ENCODE peak calls at places on chromosomes 4 and X, in six cellular contexts. One of them, this sample, is unnamed.

GRCh38 chr4:57425610-57426009 is 315.4 kb upstream of the IGFBP7 start:
- DNase-seq in M059J: peak
- DNase-seq in ELF-1: no peak
- DNase-seq in ACHN: no peak
- DNase-seq in T-helper 9 cell: no peak
- DNase-seq in iPS-NIHi11: no peak
- DNase-seq in this sample: peak

GRCh38 chr4:80360102-80360501 is 24.6 kb downstream of the CFAP299 start:
- DNase-seq in T-helper 9 cell: no peak
- DNase-seq in ACHN: no peak
- DNase-seq in iPS-NIHi11: no peak
- DNase-seq in ELF-1: no peak
- DNase-seq in M059J: no peak
- DNase-seq in this sample: no peak

GRCh38 chr4:128757712-128758111 is 51.8 kb upstream of the JADE1 start:
- DNase-seq in T-helper 9 cell: no peak
- DNase-seq in M059J: peak
- DNase-seq in ELF-1: peak
- DNase-seq in ACHN: no peak
- DNase-seq in iPS-NIHi11: peak
- DNase-seq in this sample: no peak

GRCh38 chr4:152938237-152938969 is 2.3 kb downstream of the FHDC1 start:
- DNase-seq in M059J: peak
- DNase-seq in T-helper 9 cell: no peak
- DNase-seq in ELF-1: no peak
- DNase-seq in iPS-NIHi11: no peak
- DNase-seq in ACHN: no peak
- DNase-seq in this sample: no peak

GRCh38 chr4:168859888-168860694 is 150.0 kb downstream of the CBR4 start:
- DNase-seq in M059J: peak
- DNase-seq in ACHN: peak
- DNase-seq in T-helper 9 cell: no peak
- DNase-seq in ELF-1: no peak
- DNase-seq in iPS-NIHi11: no peak
- DNase-seq in this sample: peak

GRCh38 chrX:78655642-78656041 is 3.5 kb downstream of the RTL3 start:
- DNase-seq in M059J: no peak
- DNase-seq in T-helper 9 cell: no peak
- DNase-seq in ELF-1: no peak
- DNase-seq in ACHN: no peak
- DNase-seq in iPS-NIHi11: no peak
- DNase-seq in this sample: no peak

GRCh38 chrX:97639526-97639925 is 755.8 kb downstream of the RPA4 start:
- DNase-seq in M059J: no peak
- DNase-seq in T-helper 9 cell: no peak
- DNase-seq in iPS-NIHi11: peak
- DNase-seq in ACHN: no peak
- DNase-seq in ELF-1: peak
- DNase-seq in this sample: no peak

GRCh38 chr4:169225812-169226211 is 44.9 kb downstream of the SH3RF1 start:
- DNase-seq in M059J: peak
- DNase-seq in iPS-NIHi11: no peak
- DNase-seq in ACHN: peak
- DNase-seq in T-helper 9 cell: no peak
- DNase-seq in ELF-1: no peak
- DNase-seq in this sample: peak

GRCh38 chrX:68072016-68072415 is 361.3 kb downstream of the OPHN1 start:
- DNase-seq in T-helper 9 cell: no peak
- DNase-seq in M059J: peak
- DNase-seq in ACHN: no peak
- DNase-seq in iPS-NIHi11: no peak
- DNase-seq in ELF-1: no peak
- DNase-seq in this sample: no peak

GRCh38 chrX:7950865-7951264 is 23.7 kb upstream of the PNPLA4 start:
- DNase-seq in T-helper 9 cell: no peak
- DNase-seq in iPS-NIHi11: no peak
- DNase-seq in ELF-1: no peak
- DNase-seq in M059J: no peak
- DNase-seq in ACHN: no peak
- DNase-seq in this sample: no peak

GRCh38 chr4:121728798-121729226 is 32.0 kb upstream of the ANXA5 start:
- DNase-seq in ACHN: peak
- DNase-seq in T-helper 9 cell: no peak
- DNase-seq in iPS-NIHi11: no peak
- DNase-seq in M059J: peak
- DNase-seq in ELF-1: no peak
- DNase-seq in this sample: peak

GRCh38 chr4:15982833-15983528 is 20.0 kb upstream of the FGFBP2 start:
- DNase-seq in T-helper 9 cell: no peak
- DNase-seq in ELF-1: no peak
- DNase-seq in M059J: no peak
- DNase-seq in ACHN: no peak
- DNase-seq in iPS-NIHi11: no peak
- DNase-seq in this sample: no peak

GRCh38 chr4:6369511-6369910 is 99.9 kb downstream of the WFS1 start:
- DNase-seq in M059J: no peak
- DNase-seq in ELF-1: peak
- DNase-seq in ACHN: no peak
- DNase-seq in iPS-NIHi11: no peak
- DNase-seq in T-helper 9 cell: no peak
- DNase-seq in this sample: no peak

GRCh38 chr4:128782875-128783614 is 26.5 kb upstream of the JADE1 start:
- DNase-seq in M059J: peak
- DNase-seq in ELF-1: peak
- DNase-seq in ACHN: no peak
- DNase-seq in T-helper 9 cell: no peak
- DNase-seq in iPS-NIHi11: no peak
- DNase-seq in this sample: peak

GRCh38 chrX:101550362-101550761 is at the start of gene ARMCX1:
- DNase-seq in M059J: peak
- DNase-seq in T-helper 9 cell: no peak
- DNase-seq in ELF-1: peak
- DNase-seq in ACHN: peak
- DNase-seq in iPS-NIHi11: peak
- DNase-seq in this sample: no peak

GRCh38 chrX:71198066-71198465 is 25.0 kb upstream of the GJB1 start:
- DNase-seq in ELF-1: no peak
- DNase-seq in ACHN: no peak
- DNase-seq in M059J: no peak
- DNase-seq in T-helper 9 cell: no peak
- DNase-seq in iPS-NIHi11: no peak
- DNase-seq in this sample: no peak

GRCh38 chrX:86946569-86946968 is 571.0 kb upstream of the KLHL4 start:
- DNase-seq in iPS-NIHi11: peak
- DNase-seq in T-helper 9 cell: no peak
- DNase-seq in ACHN: peak
- DNase-seq in ELF-1: no peak
- DNase-seq in M059J: peak
- DNase-seq in this sample: peak

GRCh38 chr4:173318648-173319211 is 15.4 kb downstream of the HMGB2 start:
- DNase-seq in ACHN: peak
- DNase-seq in M059J: peak
- DNase-seq in ELF-1: no peak
- DNase-seq in T-helper 9 cell: no peak
- DNase-seq in iPS-NIHi11: no peak
- DNase-seq in this sample: peak

GRCh38 chr4:184968784-184969201 is 49.5 kb upstream of the HELT start:
- DNase-seq in T-helper 9 cell: no peak
- DNase-seq in M059J: no peak
- DNase-seq in ELF-1: no peak
- DNase-seq in iPS-NIHi11: peak
- DNase-seq in ACHN: no peak
- DNase-seq in this sample: no peak

GRCh38 chr4:64495948-64496347 is 86.7 kb upstream of the TECRL start:
- DNase-seq in ELF-1: no peak
- DNase-seq in T-helper 9 cell: no peak
- DNase-seq in ACHN: no peak
- DNase-seq in iPS-NIHi11: no peak
- DNase-seq in M059J: no peak
- DNase-seq in this sample: no peak

GRCh38 chr4:79273918-79274317 is 51.9 kb downstream of the NAA11 start:
- DNase-seq in M059J: no peak
- DNase-seq in iPS-NIHi11: no peak
- DNase-seq in ACHN: no peak
- DNase-seq in T-helper 9 cell: no peak
- DNase-seq in ELF-1: no peak
- DNase-seq in this sample: no peak

GRCh38 chrX:68084765-68085164 is 348.5 kb downstream of the OPHN1 start:
- DNase-seq in iPS-NIHi11: no peak
- DNase-seq in M059J: no peak
- DNase-seq in ELF-1: no peak
- DNase-seq in T-helper 9 cell: no peak
- DNase-seq in ACHN: no peak
- DNase-seq in this sample: no peak

GRCh38 chrX:35380808-35381700 is 417.1 kb upstream of the MAGEB16 start:
- DNase-seq in ELF-1: peak
- DNase-seq in ACHN: peak
- DNase-seq in M059J: peak
- DNase-seq in T-helper 9 cell: no peak
- DNase-seq in iPS-NIHi11: peak
- DNase-seq in this sample: peak

This sample was measured in RCC 7860.